ENCODE peak calls at places on chromosomes 7 and 10, in six cellular contexts. A, T, E, C, R and U are unnamed samples. For H3K4me1, the result is how much of the 10 kb centered on the place peaks cover.

GRCh38 chr10:68871731-68872342 is 29.3 kb upstream of the DDX50 start:
- DNase-seq in A (no peak), T (peak), E (no peak), C (no peak), R (no peak), U (no peak)

GRCh38 chr10:127524869-127525268 is 24.2 kb upstream of the NPS start:
- DNase-seq in A (no peak), T (no peak), E (no peak), C (no peak), R (no peak), U (no peak)

GRCh38 chr10:98457762-98458161 is 11.0 kb upstream of the HPS1 start:
- DNase-seq in A (no peak), T (no peak), E (no peak), C (no peak), R (no peak), U (no peak)

GRCh38 chr7:40437498-40437897 is 302.7 kb downstream of the SUGCT start:
- DNase-seq in A (no peak), T (peak), E (no peak), C (no peak), R (no peak), U (no peak)

GRCh38 chr10:115001506-115002381 is 63.7 kb downstream of the TRUB1 start:
- DNase-seq in A (no peak), T (peak), E (peak), C (no peak), R (no peak), U (no peak)

GRCh38 chr7:96591900-96592676 is 117.6 kb downstream of the SEM1 start:
- DNase-seq in A (no peak), T (no peak), E (no peak), C (no peak), R (no peak), U (no peak)

GRCh38 chr7:22969010-22969431 is 44.9 kb downstream of the HYCC1 start:
- DNase-seq in A (no peak), T (no peak), E (no peak), C (peak), R (no peak), U (no peak)

GRCh38 chr10:90530526-90530925 is 327.3 kb downstream of the HTR7 start:
- DNase-seq in A (no peak), T (peak), E (no peak), C (no peak), R (no peak), U (no peak)

GRCh38 chr10:570631-571565 is 118.6 kb downstream of the DIP2C start:
- DNase-seq in A (no peak), T (no peak), E (no peak), C (peak), R (no peak), U (no peak)

GRCh38 chr10:7085913-7086589 is 324.8 kb downstream of the SFMBT2 start:
- DNase-seq in A (no peak), T (peak), E (no peak), C (no peak), R (no peak), U (no peak)

GRCh38 chr7:97506728-97507127 is 225.2 kb upstream of the TAC1 start:
- DNase-seq in A (no peak), T (no peak), E (no peak), C (no peak), R (no peak), U (no peak)

GRCh38 chr7:34222316-34222715 is 317.0 kb downstream of the BMPER start:
- DNase-seq in A (no peak), T (no peak), E (no peak), C (no peak), R (no peak), U (no peak)

GRCh38 chr10:8321990-8322389 is 267.5 kb downstream of the GATA3 start:
- DNase-seq in A (no peak), T (no peak), E (no peak), C (no peak), R (no peak), U (no peak)

GRCh38 chr7:1744296-1745017 is 74.4 kb downstream of the ELFN1 start:
- DNase-seq in A (no peak), T (no peak), E (no peak), C (no peak), R (no peak), U (no peak)

GRCh38 chr10:47299989-47300931 is at the start of gene GDF10:
- DNase-seq in A (no peak), T (no peak), E (no peak), C (no peak), R (no peak), U (no peak)

DNA sequence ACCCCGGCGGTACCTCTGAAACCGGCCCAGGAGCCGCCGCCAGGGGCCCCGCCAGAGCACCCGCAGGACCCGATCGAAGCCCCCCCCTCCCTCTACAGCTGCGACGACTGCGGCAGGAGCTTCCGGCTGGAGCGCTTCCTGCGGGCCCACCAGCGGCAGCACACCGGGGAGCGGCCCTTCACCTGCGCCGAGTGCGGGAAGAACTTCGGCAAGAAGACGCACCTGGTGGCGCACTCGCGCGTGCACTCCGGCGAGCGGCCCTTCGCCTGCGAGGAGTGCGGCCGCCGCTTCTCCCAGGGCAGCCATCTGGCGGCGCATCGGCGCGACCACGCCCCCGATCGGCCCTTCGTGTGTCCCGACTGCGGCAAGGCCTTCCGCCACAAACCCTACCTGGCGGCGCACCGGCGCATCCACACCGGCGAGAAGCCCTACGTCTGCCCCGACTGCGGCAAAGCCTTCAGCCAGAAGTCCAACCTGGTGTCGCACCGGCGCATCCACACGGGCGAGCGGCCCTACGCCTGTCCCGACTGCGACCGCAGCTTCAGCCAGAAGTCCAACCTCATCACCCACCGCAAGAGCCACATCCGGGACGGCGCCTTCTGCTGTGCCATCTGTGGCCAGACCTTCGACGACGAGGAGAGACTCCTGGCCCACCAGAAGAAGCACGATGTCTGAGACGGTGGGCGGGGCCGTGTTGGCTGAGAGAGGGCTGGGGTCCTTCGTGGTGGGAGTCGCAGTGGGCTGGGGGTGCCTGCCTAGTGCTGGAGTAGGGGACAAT is 3.8 kb downstream of the REPIN1 start:
- DNase-seq in A (no peak), T (no peak), E (no peak), C (no peak), R (no peak), U (no peak)
- H3K4me1 ChIP-seq in A (under half), T (under half), E (under half), C (under half), R (under half), U (under half)

DNA sequence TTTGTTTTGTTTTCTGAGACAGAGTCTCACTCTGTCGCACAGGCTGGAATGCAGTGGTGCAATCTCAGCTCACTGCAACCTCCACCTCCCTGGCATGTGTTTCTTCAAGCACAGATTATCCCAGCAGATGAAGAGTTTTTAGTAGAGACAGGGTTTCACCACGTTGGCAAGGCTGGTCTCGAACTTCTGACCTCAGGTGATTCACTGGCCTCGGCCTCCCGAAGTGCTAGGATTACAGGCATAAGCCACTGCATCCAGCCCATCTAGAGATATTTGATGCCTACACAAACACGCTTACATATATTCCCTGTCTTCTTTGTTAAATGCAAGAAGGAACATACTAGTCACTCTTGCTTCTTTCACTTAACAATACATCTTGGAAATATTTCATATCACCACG is 5.9 kb upstream of the PTF1A start:
- DNase-seq in A (no peak), T (no peak), E (no peak), C (no peak), R (no peak), U (no peak)
- H3K4me1 ChIP-seq in A (under half), T (under half), E (under half), C (under half), R (under half), U (under half)

DNA sequence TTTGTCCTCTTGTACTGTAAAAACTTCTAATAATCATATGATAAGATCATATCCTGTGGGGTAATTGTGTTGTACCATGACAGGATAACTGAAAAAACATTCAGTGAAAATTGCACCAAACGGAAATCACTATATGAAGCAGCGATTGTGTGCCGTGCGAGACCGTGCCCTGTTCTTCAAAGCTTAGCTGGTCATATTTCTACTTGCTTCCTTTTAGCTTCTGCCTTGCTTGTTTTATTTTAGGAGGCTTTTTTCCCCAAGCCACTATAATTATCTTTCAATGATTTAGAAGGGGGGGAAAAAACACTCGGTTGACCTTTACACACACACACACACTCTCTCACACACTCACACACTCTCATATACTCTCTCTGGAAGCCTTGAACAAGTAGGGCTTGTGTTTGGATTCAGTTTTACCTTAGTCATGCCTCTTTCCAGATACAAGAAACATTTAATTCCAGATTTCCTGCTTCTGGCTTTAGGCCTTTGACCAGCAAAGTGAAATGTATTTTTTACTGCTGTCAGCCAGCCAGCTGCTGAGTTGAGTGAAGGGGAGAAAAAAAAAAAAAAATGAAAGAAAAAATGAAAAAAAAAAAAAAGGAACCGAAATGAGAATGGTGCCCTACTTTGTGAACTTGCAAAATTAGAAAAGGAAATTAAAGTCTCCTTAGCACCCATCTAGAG is 181.4 kb downstream of the ARID5B start:
- DNase-seq in A (no peak), T (peak), E (peak), C (no peak), R (peak), U (peak)
- H3K4me1 ChIP-seq in A (under half), T (under half), E (half or more), C (under half), R (under half), U (half or more)

GRCh38 chr10:29734640-29734979 is 99.8 kb upstream of the SVIL start:
- DNase-seq in A (no peak), T (peak), E (no peak), C (no peak), R (no peak), U (no peak)
- H3K4me1 ChIP-seq in A (under half), T (under half), E (under half), C (under half), R (under half), U (under half)

DNA sequence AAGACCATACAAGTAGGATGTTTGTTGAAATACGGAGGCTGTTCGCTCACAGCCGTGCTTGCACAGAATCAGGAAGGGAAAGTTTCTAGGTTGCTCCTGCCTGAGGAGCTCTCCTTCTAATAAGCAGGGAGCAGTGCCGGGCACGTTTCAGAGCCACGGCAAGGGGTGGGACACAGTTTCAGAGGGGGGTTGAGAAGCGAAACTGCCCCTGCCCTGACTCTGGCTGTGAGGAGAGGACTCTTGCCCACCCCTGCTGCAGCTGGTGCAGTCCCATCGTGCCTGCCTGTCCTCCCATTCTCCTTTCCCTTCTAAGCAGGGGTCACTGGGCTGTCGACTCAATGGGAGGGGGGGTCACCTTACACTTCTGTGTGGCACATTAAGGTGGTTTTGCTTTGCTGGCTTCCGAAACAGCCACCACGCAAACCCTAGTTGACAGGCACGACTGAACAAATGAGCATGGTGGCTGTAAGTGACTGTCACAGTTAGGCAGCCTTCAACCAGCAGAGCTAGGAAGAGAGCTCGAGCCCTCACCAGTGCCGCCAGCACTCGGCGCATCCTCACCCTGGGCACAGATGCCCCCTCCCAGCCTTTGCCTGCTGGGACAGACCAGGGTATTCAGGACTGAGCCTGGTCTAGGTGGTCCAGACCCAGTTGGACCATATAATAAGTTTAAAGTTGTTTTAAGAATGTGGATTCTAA is 37.5 kb downstream of the ZNF467 start:
- DNase-seq in A (no peak), T (no peak), E (no peak), C (peak), R (no peak), U (no peak)
- H3K4me1 ChIP-seq in A (under half), T (under half), E (under half), C (under half), R (under half), U (under half)

DNA sequence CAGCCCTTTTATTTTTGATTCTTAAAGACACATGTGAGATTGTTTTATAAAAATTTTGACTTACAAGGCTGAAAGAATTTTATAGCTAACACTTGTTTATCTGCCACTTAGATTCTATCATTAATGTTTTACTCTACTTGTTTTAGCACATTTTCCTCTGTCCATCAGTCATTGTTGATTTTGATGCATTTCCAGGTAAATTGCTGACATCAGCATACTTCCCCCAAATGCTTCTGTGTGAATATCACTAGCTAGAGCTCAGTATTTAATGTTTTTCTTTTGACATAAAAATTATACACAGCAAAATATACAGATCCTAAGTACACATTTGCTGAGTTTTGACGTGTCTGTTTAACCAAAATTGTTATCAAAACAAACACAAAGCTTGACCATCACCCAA is 43.0 kb downstream of the INPP5A start:
- DNase-seq in A (no peak), T (no peak), E (no peak), C (no peak), R (no peak), U (no peak)
- H3K4me1 ChIP-seq in A (under half), T (under half), E (under half), C (half or more), R (under half), U (under half)

GRCh38 chr7:30171753-30172447 is 37.1 kb downstream of the MTURN start:
- DNase-seq in A (no peak), T (no peak), E (no peak), C (no peak), R (no peak), U (no peak)

GRCh38 chr7:30166841-30167235 is 32.1 kb downstream of the MTURN start:
- DNase-seq in A (no peak), T (no peak), E (no peak), C (no peak), R (no peak), U (no peak)

GRCh38 chr7:30168800-30169584 is 34.2 kb downstream of the MTURN start:
- DNase-seq in A (no peak), T (peak), E (no peak), C (no peak), R (no peak), U (no peak)

GRCh38 chr7:30170460-30171197 is 35.8 kb downstream of the MTURN start:
- DNase-seq in A (no peak), T (no peak), E (no peak), C (no peak), R (no peak), U (no peak)

GRCh38 chr7:30169585-30169978 is 34.8 kb downstream of the MTURN start:
- DNase-seq in A (no peak), T (no peak), E (no peak), C (no peak), R (no peak), U (no peak)
- H3K4me1 ChIP-seq in A (under half), T (under half), E (under half), C (under half), R (under half), U (under half)